ENCODE peak calls at places on chromosomes 1 and 21, in six cellular contexts. S is AG09309, K is A549, B is coronary artery, W is endodermal cell, G is right atrium auricular region. H is an unnamed sample.

GRCh38 chr1:108601708-108602410 is 42.0 kb downstream of the EEIG2 start:
- DNase-seq in S (no peak), W (no peak), K (no peak), B (no peak), G (no peak), H (no peak)

GRCh38 chr1:160622885-160623633 is 23.8 kb downstream of the SLAMF1 start:
- DNase-seq in G (no peak), W (no peak), B (no peak), S (no peak), K (no peak), H (no peak)

GRCh38 chr1:14429577-14429976 is 168.9 kb upstream of the KAZN start:
- DNase-seq in W (no peak), B (no peak), G (no peak), S (no peak), K (no peak), H (no peak)

GRCh38 chr1:16207318-16208269 is 4.9 kb downstream of the ARHGEF19 start:
- DNase-seq in K (no peak), W (peak; percentile 80), B (no peak), S (no peak), G (no peak), H (no peak)

GRCh38 chr1:218886472-218886871 is 287.2 kb upstream of the LYPLAL1 start:
- DNase-seq in K (no peak), G (peak; percentile 66), B (no peak), S (no peak), W (no peak), H (peak; percentile 47)

GRCh38 chr21:43189936-43190335 is 21.1 kb downstream of the CRYAA start:
- DNase-seq in K (no peak), B (peak; percentile 26), G (no peak), W (peak; percentile 30), S (no peak), H (no peak)

GRCh38 chr1:105416246-105416645 is 1640.2 kb upstream of the PRMT6 start:
- DNase-seq in K (no peak), B (no peak), G (no peak), S (no peak), W (no peak), H (no peak)

GRCh38 chr1:232218955-232219865 is 410.7 kb downstream of the SIPA1L2 start:
- DNase-seq in S (no peak), G (no peak), K (no peak), B (no peak), W (no peak), H (no peak)

GRCh38 chr1:15915991-15916390 is 59.9 kb downstream of the ZBTB17 start:
- DNase-seq in S (no peak), K (no peak), G (no peak), B (no peak), W (no peak), H (no peak)

GRCh38 chr1:119477710-119478109 is 29.3 kb upstream of the HSD3B1 start:
- DNase-seq in G (no peak), W (peak; percentile 55), B (no peak), K (no peak), S (no peak), H (no peak)

GRCh38 chr21:43364851-43365424 is 62.0 kb downstream of the SIK1 start:
- DNase-seq in K (no peak), G (no peak), B (no peak), S (no peak), W (no peak), H (no peak)

GRCh38 chr1:27659497-27660299 is 12.3 kb downstream of the IFI6 start:
- DNase-seq in G (peak; percentile 94), S (no peak), K (peak; percentile 79), B (peak; percentile 93), W (peak; percentile 96), H (no peak)

GRCh38 chr1:30399026-30399425 is 324.4 kb downstream of the MATN1 start:
- DNase-seq in S (no peak), K (no peak), B (no peak), G (no peak), W (no peak), H (no peak)

GRCh38 chr1:15332525-15332924 is 77.2 kb upstream of the EFHD2 start:
- DNase-seq in W (no peak), K (no peak), G (no peak), B (no peak), S (no peak), H (no peak)

GRCh38 chr1:246320286-246320685 is 186.8 kb downstream of the SMYD3 start:
- DNase-seq in G (no peak), W (no peak), B (no peak), S (no peak), K (no peak), H (peak; percentile 20)

GRCh38 chr1:203930343-203930742 is 68.9 kb downstream of the SNRPE start:
- DNase-seq in K (no peak), G (no peak), W (no peak), B (no peak), S (no peak), H (no peak)

GRCh38 chr1:156590326-156591180 is 1.0 kb upstream of the NAXE start:
- DNase-seq in W (no peak), B (peak; percentile 22), K (no peak), G (no peak), S (no peak), H (no peak)
- H3K4me3 ChIP-seq in W (peak overlapping the region; percentile 86), B (peak overlapping the region; percentile 89), K (peak overlapping the region; percentile 72), G (peak overlapping the region; percentile 71), S (no peak overlapping the region), H (peak overlapping the region; percentile 81)

GRCh38 chr1:181092056-181092455 is 3.6 kb downstream of the IER5 start:
- DNase-seq in W (no peak), G (no peak), S (no peak), K (no peak), B (no peak), H (no peak)
- H3K4me3 ChIP-seq in W (peak overlapping the region; percentile 98), G (peak overlapping the region; percentile 89), S (no peak overlapping the region), K (peak overlapping the region; percentile 91), B (peak overlapping the region; percentile 77), H (peak overlapping the region; percentile 82)

GRCh38 chr1:180352588-180352987 is 122.5 kb downstream of the LHX4 start:
- DNase-seq in B (no peak), G (no peak), S (no peak), K (no peak), W (no peak), H (no peak)

GRCh38 chr1:180352021-180352420 is 122.0 kb downstream of the LHX4 start:
- DNase-seq in K (no peak), B (no peak), W (no peak), S (no peak), G (no peak), H (no peak)

GRCh38 chr1:180358649-180359048 is 128.6 kb downstream of the LHX4 start:
- DNase-seq in B (no peak), G (no peak), S (no peak), W (no peak), K (no peak), H (no peak)

DNA sequence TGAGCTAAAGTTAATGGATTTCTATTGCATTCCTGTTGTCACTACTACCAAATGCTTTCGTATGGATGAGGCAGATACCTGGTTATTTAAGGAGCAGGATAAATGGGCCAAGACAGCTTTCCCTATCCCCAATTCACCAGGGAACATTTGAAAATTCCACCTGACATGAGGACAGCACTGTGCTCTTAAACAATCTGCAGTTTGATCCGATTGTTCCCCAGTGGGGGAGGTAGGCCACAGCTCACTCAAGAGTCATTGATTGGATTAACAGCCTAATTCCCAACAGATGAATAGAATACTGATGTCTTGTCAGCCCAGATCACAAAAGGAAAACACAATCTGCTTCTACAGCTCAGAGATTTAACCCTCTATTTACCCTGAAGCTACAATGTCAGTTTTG is 123.9 kb downstream of the LHX4 start:
- DNase-seq in W (peak; percentile 74), G (no peak), K (no peak), S (no peak), B (no peak), H (no peak)
- H3K4me3 ChIP-seq in W (no peak overlapping the region), G (no peak overlapping the region), K (no peak overlapping the region), S (no peak overlapping the region), B (no peak overlapping the region), H (no peak overlapping the region)

GRCh38 chr1:215597961-215598360 is 30.9 kb downstream of the KCTD3 start:
- DNase-seq in S (no peak), G (no peak), W (no peak), B (no peak), K (no peak), H (no peak)

GRCh38 chr1:215595231-215595630 is 28.1 kb downstream of the KCTD3 start:
- DNase-seq in W (no peak), S (no peak), G (no peak), B (no peak), K (no peak), H (no peak)

GRCh38 chr1:215599418-215599817 is 32.3 kb downstream of the KCTD3 start:
- DNase-seq in S (no peak), B (no peak), K (no peak), W (no peak), G (no peak), H (peak; percentile 4)

GRCh38 chr1:215590779-215591491 is 23.8 kb downstream of the KCTD3 start:
- DNase-seq in B (no peak), W (no peak), G (no peak), S (no peak), K (no peak), H (no peak)

GRCh38 chr1:215594640-215595039 is 27.5 kb downstream of the KCTD3 start:
- DNase-seq in K (no peak), W (no peak), G (no peak), S (no peak), B (no peak), H (no peak)
- H3K4me3 ChIP-seq in K (no peak overlapping the region), W (no peak overlapping the region), G (no peak overlapping the region), S (no peak overlapping the region), B (no peak overlapping the region), H (no peak overlapping the region)

GRCh38 chr1:155167166-155168104 is 5.7 kb downstream of the KRTCAP2 start:
- DNase-seq in G (peak; percentile 89), K (peak; percentile 91), B (peak; percentile 86), W (peak; percentile 97), S (peak; percentile 18), H (peak; percentile 77)
- H3K4me3 ChIP-seq in G (peak overlapping the region; percentile 25), K (peak overlapping the region; percentile 34), B (peak overlapping the region; percentile 27), W (peak overlapping the region; percentile 78), S (no peak overlapping the region), H (no peak overlapping the region)

DNA sequence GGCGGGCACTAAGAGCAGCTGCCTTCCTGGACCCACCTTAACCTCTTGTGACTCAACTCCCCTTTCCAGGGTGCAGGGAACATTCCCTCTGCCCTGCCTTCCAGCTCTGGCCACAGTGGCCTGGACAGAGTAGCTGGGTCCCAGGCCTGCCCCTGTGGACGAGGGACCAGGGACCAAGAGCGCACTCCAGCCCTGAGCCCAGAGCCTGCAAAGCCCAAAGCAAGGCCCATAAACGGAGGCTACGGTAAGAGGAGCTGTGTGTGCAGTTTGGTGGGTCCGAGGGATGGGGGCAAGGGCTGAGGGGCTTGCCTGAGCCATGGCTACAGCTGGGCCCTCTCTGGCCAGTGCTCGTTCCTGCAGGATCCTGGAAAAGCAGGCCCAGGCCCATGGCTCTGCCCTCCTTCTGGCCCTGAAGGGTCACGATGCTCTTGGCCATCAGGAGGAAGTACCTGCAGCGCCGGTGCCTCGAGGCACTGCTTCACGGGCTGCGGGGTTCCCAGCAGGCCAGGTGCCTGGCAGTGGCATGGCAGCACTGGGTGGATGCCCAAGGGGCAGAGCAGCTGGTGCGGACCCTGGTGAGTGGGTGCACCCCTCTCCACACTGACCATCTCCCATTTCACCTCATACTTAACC is 17.8 kb downstream of the MTHFR start:
- DNase-seq in K (no peak), B (no peak), S (no peak), G (no peak), W (no peak), H (no peak)
- H3K4me3 ChIP-seq in K (no peak overlapping the region), B (peak overlapping the region; percentile 57), S (no peak overlapping the region), G (no peak overlapping the region), W (no peak overlapping the region), H (no peak overlapping the region)